ENCODE peak calls at places on chromosomes 16 and 17, in six cellular contexts. P, Q, M, X, D and U are unnamed samples.
A peak's percentile ranks its signal among the peaks of the same experiment; 100 is the strongest.

GRCh38 chr17:47099451-47099986 is 89.6 kb downstream of the CDC27 start:
- DNase-seq in P (no peak), Q (no peak), M (no peak), X (peak; percentile 44), D (no peak), U (no peak)

GRCh38 chr16:11913425-11914079 is 2.2 kb downstream of the GSPT1 start:
- DNase-seq in P (no peak), Q (no peak), M (no peak), X (no peak), D (no peak), U (peak; percentile 25)

GRCh38 chr16:73020409-73020884 is 27.5 kb downstream of the ZFHX3 start:
- DNase-seq in P (no peak), Q (peak; percentile 46), M (peak; percentile 82), X (no peak), D (peak; percentile 91), U (no peak)

GRCh38 chr17:78125976-78126894 is 2.3 kb downstream of the TMC6 start:
- DNase-seq in P (no peak), Q (no peak), M (no peak), X (peak; percentile 35), D (no peak), U (no peak)

GRCh38 chr16:15874745-15875314 is 13.6 kb downstream of the CEP20 start:
- DNase-seq in P (peak; percentile 39), Q (peak; percentile 52), M (peak; percentile 83), X (peak; percentile 42), D (peak; percentile 84), U (peak; percentile 30)

GRCh38 chr17:40433551-40434384 is 9.5 kb upstream of the IGFBP4 start:
- DNase-seq in P (no peak), Q (no peak), M (peak; percentile 71), X (peak; percentile 34), D (peak; percentile 28), U (no peak)

GRCh38 chr16:2082171-2082982 is 34.6 kb downstream of the TSC2 start:
- DNase-seq in P (no peak), Q (no peak), M (peak; percentile 85), X (no peak), D (peak; percentile 59), U (no peak)

GRCh38 chr16:72905581-72905980 is 142.3 kb downstream of the ZFHX3 start:
- DNase-seq in P (no peak), Q (no peak), M (no peak), X (no peak), D (peak; percentile 13), U (no peak)

GRCh38 chr16:11315499-11315898 is 29.8 kb upstream of the RMI2 start:
- DNase-seq in P (no peak), Q (no peak), M (no peak), X (no peak), D (peak; percentile 45), U (no peak)

GRCh38 chr17:12230411-12230810 is 209.7 kb downstream of the MAP2K4 start:
- DNase-seq in P (no peak), Q (peak; percentile 6), M (no peak), X (no peak), D (no peak), U (no peak)

GRCh38 chr17:58278661-58279015 is 2.1 kb downstream of the MPO start:
- DNase-seq in P (no peak), Q (no peak), M (peak; percentile 79), X (no peak), D (peak; percentile 22), U (no peak)

GRCh38 chr17:58275417-58275816 is 5.3 kb downstream of the MPO start:
- DNase-seq in P (no peak), Q (no peak), M (no peak), X (no peak), D (no peak), U (no peak)

GRCh38 chr17:58277726-58278595 is 2.8 kb downstream of the MPO start:
- DNase-seq in P (no peak), Q (no peak), M (no peak), X (no peak), D (no peak), U (no peak)

GRCh38 chr17:58276423-58276822 is 4.3 kb downstream of the MPO start:
- DNase-seq in P (no peak), Q (no peak), M (no peak), X (no peak), D (no peak), U (no peak)

DNA sequence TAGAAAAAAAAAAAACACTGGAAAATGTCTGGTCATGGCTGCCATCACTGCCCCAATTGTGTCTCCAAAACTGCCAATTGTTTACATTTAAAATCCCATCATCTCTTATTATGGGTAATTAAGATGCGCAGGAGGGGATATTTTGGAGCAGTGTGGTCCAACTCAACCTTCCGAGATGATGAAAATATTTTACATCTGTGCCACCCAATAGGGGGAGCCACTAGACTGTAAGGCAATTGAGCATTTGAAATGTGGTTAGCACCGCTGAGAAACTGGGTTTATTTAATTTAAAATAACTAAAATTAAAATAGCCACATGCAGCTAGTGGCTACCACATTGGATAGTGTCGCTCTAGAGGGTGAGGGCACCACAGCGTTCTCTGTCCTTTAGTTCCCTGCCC is 3.6 kb downstream of the MPO start:
- DNase-seq in P (no peak), Q (no peak), M (no peak), X (peak; percentile 46), D (peak; percentile 15), U (peak; percentile 35)
- TF ChIP-seq CTCF in P (no peak), Q (peak; percentile 37), M (no peak), X (peak; percentile 82), D (peak; percentile 33), U (peak; percentile 34)

DNA sequence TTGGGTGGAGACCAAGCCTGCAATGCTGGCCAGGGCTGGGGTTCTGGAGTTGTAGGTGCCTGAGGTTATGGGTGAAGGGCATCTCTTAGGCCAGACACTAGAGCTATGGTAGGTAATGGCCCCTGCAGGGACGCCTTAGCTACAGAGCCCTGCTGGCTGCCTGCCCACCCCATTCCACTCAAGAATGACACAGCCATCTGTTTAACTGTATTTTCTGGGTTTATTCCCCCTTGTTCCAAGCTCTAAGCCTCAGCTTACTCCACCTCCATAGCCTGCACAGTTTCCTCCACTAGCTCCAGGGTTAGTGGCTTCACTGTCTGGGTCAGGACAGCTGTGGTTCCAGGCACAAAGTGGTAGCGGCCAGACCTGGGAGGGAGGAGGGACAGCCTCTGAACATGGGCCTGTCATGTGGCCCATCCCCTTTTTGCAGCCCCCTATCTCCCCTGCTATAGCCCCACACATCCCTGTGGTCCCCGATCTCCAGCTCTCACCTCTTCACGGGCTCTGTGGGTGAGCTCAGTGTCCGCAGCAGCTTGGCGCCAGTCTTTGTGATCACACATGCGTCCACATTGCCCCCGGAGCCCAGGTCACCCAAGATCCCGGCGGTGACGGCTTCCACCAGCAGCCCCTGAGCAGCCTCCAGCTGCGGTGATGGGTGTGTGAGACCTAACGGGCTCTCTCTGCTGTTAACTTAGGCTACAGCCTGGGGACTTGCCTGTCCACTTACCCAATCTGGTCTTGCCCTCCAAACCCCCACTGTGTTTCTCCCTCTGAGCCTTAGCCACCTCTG is 2.1 kb downstream of the PSMB10 start:
- DNase-seq in P (no peak), Q (no peak), M (no peak), X (no peak), D (no peak), U (no peak)
- H3K4me3 ChIP-seq in P (no peak overlapping the region), Q (peak overlapping the region; percentile 97), M (peak overlapping the region; percentile 85), X (peak overlapping the region; percentile 74), D (peak overlapping the region; percentile 97), U (peak overlapping the region; percentile 88)

GRCh38 chr17:3735515-3735914 is 11.8 kb downstream of the HASPIN start:
- DNase-seq in P (no peak), Q (no peak), M (no peak), X (no peak), D (no peak), U (no peak)

GRCh38 chr17:3730881-3731429 is 7.3 kb downstream of the HASPIN start:
- DNase-seq in P (no peak), Q (no peak), M (no peak), X (no peak), D (peak; percentile 56), U (no peak)

GRCh38 chr17:3729881-3730280 is 6.2 kb downstream of the HASPIN start:
- DNase-seq in P (no peak), Q (no peak), M (no peak), X (no peak), D (no peak), U (no peak)

GRCh38 chr17:3727041-3727440 is 3.3 kb downstream of the HASPIN start:
- DNase-seq in P (no peak), Q (no peak), M (no peak), X (peak; percentile 81), D (no peak), U (peak; percentile 79)

GRCh38 chr17:3732171-3732570 is 8.5 kb downstream of the HASPIN start:
- DNase-seq in P (no peak), Q (no peak), M (peak; percentile 70), X (peak; percentile 68), D (peak; percentile 42), U (peak; percentile 90)
- TF ChIP-seq CTCF in P (no peak), Q (no peak), M (no peak), X (peak; percentile 61), D (no peak), U (peak; percentile 55)

DNA sequence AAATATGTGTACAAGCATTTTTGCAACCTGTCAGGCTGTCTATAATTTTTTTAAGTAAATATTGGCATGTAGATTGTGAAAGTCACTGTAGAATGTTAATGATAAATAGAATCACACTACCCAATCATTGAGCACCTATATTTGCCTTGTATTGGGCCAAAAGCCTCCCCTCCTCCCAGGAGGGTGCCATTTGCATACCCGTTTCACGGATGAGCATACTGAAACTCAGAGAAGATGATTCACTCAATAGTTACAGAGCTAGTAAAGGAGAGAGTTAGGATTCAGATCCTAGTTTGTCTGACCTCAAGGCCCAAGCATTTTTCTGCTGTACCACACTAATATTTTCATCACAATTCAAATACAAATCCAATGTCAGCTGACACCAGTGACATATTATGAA is 299.7 kb upstream of the CDH11 start:
- DNase-seq in P (no peak), Q (no peak), M (no peak), X (no peak), D (no peak), U (no peak)
- H3K4me3 ChIP-seq in P (no peak overlapping the region), Q (no peak overlapping the region), M (no peak overlapping the region), X (no peak overlapping the region), D (no peak overlapping the region), U (no peak overlapping the region)